ENCODE peak calls at places on chromosomes 3 and 15, in five cellular contexts. M, H, E, C and V are unnamed samples.

GRCh38 chr3:62604301-62604700 is 231.0 kb upstream of the FEZF2 start:
- DNase-seq in E (peak), C (peak), M (peak), H (no peak), V (no peak)

GRCh38 chr3:156433910-156434309 is 121.0 kb downstream of the SSR3 start:
- DNase-seq in C (no peak), M (no peak), E (peak), H (no peak), V (no peak)

GRCh38 chr3:177813322-177813721 is 616.0 kb upstream of the TBL1XR1 start:
- DNase-seq in E (peak), M (no peak), C (no peak), H (no peak), V (no peak)

GRCh38 chr3:194750409-194750808 is 64.7 kb downstream of the FAM43A start:
- DNase-seq in E (no peak), M (no peak), C (no peak), H (no peak), V (no peak)

GRCh38 chr15:43977072-43977884 is 150.5 kb downstream of the WDR76 start:
- DNase-seq in M (no peak), E (peak), H (peak), C (no peak), V (no peak)

GRCh38 chr3:77562089-77562488 is 522.2 kb downstream of the ROBO2 start:
- DNase-seq in H (no peak), C (no peak), E (no peak), M (no peak), V (no peak)

GRCh38 chr3:73576995-73577394 is 47.7 kb downstream of the PDZRN3 start:
- DNase-seq in E (peak), C (no peak), H (no peak), M (no peak), V (no peak)

GRCh38 chr3:194497799-194498575 is 11.2 kb upstream of the ATP13A3 start:
- DNase-seq in H (peak), M (no peak), E (peak), C (no peak), V (peak)

GRCh38 chr3:192850501-192850981 is 67.1 kb downstream of the MB21D2 start:
- DNase-seq in M (peak), E (peak), H (peak), C (no peak), V (no peak)

GRCh38 chr15:62524848-62525247 is 359.8 kb upstream of the C2CD4B start:
- DNase-seq in M (no peak), H (no peak), E (peak), C (no peak), V (no peak)

GRCh38 chr3:105598047-105598796 is 231.5 kb downstream of the ALCAM start:
- DNase-seq in C (no peak), E (peak), H (no peak), M (peak), V (no peak)

GRCh38 chr3:48634661-48635221 is 520 bp downstream of the SLC26A6 start:
- DNase-seq in E (peak), M (peak), C (peak), H (peak), V (no peak)

GRCh38 chr3:48635222-48636021 is at the start of gene SLC26A6:
- DNase-seq in E (peak), M (peak), C (peak), H (peak), V (peak)

GRCh38 chr3:48636149-48636548 is 888 bp upstream of the SLC26A6 start:
- DNase-seq in E (peak), M (no peak), H (no peak), C (no peak), V (no peak)

GRCh38 chr3:48639944-48640606 is 4.8 kb upstream of the SLC26A6 start:
- DNase-seq in C (no peak), M (no peak), H (no peak), E (no peak), V (no peak)

GRCh38 chr3:48637305-48637704 is 2.0 kb upstream of the SLC26A6 start:
- DNase-seq in E (no peak), H (no peak), C (no peak), M (no peak), V (no peak)
- TF ChIP-seq CTCF in E (no peak), H (no peak), C (no peak), M (no peak), V (no peak)

GRCh38 chr3:129838086-129838485 is 55.4 kb downstream of the TMCC1 start:
- DNase-seq in C (no peak), H (no peak), M (no peak), E (no peak), V (no peak)

GRCh38 chr3:129837057-129837631 is 56.4 kb downstream of the TMCC1 start:
- DNase-seq in H (no peak), C (no peak), E (no peak), M (peak), V (no peak)

GRCh38 chr3:129836381-129837056 is 57.0 kb downstream of the TMCC1 start:
- DNase-seq in M (peak), C (no peak), E (no peak), H (no peak), V (no peak)

GRCh38 chr3:129831503-129831902 is 62.0 kb downstream of the TMCC1 start:
- DNase-seq in M (no peak), E (no peak), H (no peak), C (no peak), V (no peak)

DNA sequence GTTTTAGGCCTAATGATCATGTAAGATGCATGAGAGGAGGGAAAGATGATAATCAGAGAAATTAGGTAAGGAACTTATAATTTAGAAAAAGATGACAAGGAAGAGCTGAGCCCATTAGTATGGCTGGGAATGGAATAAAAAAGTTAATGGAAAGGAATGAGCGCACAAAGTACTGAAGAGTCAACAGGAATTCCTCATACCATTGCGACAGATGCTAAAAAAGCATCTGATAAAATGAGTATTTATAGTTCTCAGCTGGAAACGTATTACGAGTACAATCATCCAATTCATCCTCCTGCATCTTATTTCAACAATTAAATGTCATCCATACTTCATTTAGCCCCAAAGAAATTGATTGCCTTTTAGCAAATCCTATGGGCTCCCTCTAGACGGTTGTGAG is 58.9 kb downstream of the TMCC1 start:
- DNase-seq in M (peak), C (no peak), E (peak), H (no peak), V (no peak)
- TF ChIP-seq CTCF in M (no peak), C (no peak), E (no peak), H (no peak), V (no peak)

GRCh38 chr3:141233457-141234161 is 2.0 kb downstream of the PXYLP1 start:
- DNase-seq in E (no peak), C (no peak), M (no peak), H (no peak), V (no peak)

GRCh38 chr3:141229132-141229531 is 2.5 kb upstream of the PXYLP1 start:
- DNase-seq in H (no peak), C (no peak), M (no peak), E (no peak), V (no peak)

GRCh38 chr3:141231923-141232861 is 567 bp downstream of the PXYLP1 start:
- DNase-seq in C (no peak), H (peak), E (peak), M (peak), V (no peak)

GRCh38 chr3:141230293-141230692 is 1.3 kb upstream of the PXYLP1 start:
- DNase-seq in C (no peak), E (no peak), H (no peak), M (no peak), V (no peak)

DNA sequence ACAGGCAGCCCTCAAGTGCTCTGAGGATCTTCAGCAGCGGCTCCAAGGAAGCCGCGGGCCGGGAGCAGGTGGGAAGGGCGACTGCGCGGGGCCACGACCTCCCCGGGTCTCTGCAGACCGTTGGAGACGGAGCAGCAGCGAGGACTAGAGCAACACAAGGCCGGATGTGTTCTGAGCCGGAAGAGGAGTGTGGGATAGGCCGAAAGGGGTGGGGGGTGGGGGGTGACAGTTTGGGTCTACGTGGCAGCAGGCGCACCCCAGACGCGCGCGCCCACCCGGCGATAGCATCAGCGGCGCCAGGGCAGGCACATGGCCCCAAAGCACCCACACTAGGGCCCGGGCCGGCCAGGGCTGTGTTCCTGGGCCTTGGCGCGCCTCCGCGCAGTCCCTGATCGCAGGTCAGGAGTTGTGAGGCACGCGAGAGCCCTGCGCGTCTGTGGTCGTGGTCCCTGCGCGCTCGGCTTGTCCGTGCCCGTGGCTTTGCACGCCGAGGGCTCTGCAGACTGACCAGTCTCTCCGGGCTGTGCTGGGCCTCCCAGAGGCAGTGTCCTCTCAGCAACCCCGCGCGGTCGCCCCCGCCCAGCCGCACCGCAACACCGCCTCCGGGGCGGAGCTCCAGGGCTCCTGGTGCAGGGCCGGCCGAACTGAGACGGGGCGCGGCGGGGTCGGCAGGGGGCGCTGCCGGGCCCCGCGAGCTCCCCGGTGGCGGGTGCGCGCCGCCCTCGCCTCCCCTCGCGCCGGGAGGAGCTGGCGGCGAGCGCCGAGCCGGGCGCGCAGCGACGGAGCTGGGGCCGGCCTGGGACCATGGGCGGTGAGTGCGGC is at the start of gene PXYLP1:
- DNase-seq in H (peak), C (peak), M (peak), E (peak), V (peak)
- TF ChIP-seq CTCF in H (peak), C (peak), M (peak), E (peak), V (no peak)

GRCh38 chr3:183857863-183858262 is 26.8 kb downstream of the PARL start:
- DNase-seq in M (no peak), H (no peak), E (peak), C (no peak), V (no peak)
- TF ChIP-seq CTCF in M (no peak), H (no peak), E (no peak), C (no peak), V (no peak)

DNA sequence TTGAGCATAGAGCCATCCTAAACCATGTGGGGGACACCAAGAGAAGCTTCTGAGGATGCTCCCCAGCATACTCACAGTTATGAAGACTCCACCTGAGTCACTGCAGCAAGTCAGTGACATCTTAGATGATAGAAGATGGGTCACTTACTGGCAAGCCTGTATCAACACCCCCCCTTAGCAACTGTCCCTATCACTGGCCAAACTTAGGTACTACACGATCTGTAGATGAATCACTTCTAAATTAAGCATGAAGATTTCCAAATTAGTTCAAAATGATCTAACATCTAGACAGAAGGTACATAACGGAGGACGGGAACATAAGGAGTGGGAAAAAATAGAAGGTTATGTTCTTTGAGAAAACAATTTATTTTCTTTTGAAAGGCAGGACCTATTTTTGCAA is 13.2 kb upstream of the LMCD1 start:
- DNase-seq in H (no peak), C (no peak), E (peak), M (no peak), V (no peak)
- TF ChIP-seq CTCF in H (no peak), C (no peak), E (peak), M (no peak), V (no peak)

DNA sequence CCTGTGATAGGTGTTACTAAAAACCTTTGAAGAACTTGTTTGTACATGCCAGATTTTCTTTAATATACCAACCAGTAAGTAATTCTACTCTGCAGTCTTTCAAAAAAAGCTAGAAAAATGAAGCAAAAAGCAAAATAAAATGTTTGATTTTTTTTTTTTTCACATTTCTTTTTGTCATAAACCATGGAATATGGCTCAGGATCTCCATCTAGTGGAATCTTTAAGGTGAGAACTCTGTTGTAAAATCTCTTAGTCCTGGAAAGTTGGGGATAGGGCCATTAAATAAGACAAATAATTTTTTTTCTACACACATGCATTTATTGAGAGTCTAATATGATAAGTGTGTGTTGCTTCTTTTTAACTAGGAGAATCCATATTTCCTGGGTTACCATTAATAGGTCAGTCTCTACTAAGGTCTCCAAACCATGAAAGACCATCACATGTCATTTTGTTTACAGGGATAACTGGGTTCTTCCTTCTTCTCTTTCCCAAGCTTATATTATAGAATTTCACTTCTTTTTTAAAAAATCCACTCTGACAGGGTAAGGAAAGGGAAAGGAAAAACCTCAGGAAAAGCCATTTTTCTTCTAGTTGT is 84.6 kb downstream of the SLC9A9 start:
- DNase-seq in H (no peak), E (peak), M (no peak), C (no peak), V (no peak)
- TF ChIP-seq CTCF in H (peak), E (peak), M (peak), C (peak), V (no peak)

GRCh38 chr3:65914740-65915366 is 123.9 kb downstream of the MAGI1 start:
- DNase-seq in M (peak), H (peak), C (no peak), E (peak), V (no peak)
- TF ChIP-seq CTCF in M (peak), H (peak), C (peak), E (no peak), V (no peak)